ENCODE peak calls at places on chromosomes 11 and 22, in eight cellular contexts. E is mucosa of gallbladder; K is NCI-H2081; T is activated CD8-positive, alpha-beta T cell treated with anti-CD3 and anti-CD28 coated beads, Interleukin-2, amount 10 ng/mL, durations not matched to agents 7 days and 5 days; H is globus pallidus; D is activated naive CD4-positive, alpha-beta T cell treated with Interleukin-2 at 50 U/mL for 16 hours; Y is iPS DF 19.7; I is activated T-cell treated with anti-CD3 and anti-CD28 coated beads, Interleukin-2, amount 50 U/mL, for 4 hours. U is an unnamed sample.

GRCh38 chr11:74849525-74850391 is 99.1 kb downstream of the XRRA1 start:
- DNase-seq in E (no peak), K (no peak), T (no peak), H (no peak), D (no peak), Y (peak; percentile 73), I (no peak), U (no peak)

GRCh38 chr11:61041755-61042518 is 60.4 kb upstream of the CD5 start:
- DNase-seq in E (peak; percentile 72), K (peak; percentile 93), T (peak; percentile 94), H (no peak), D (peak; percentile 79), Y (no peak), I (peak; percentile 77), U (peak; percentile 80)

GRCh38 chr22:37419916-37420655 is 7.2 kb downstream of the ELFN2 start:
- DNase-seq in E (peak; percentile 20), K (no peak), T (peak; percentile 59), H (no peak), D (peak; percentile 21), Y (peak; percentile 35), I (no peak), U (no peak)

GRCh38 chr11:95359323-95359656 is 128.3 kb upstream of the SESN3 start:
- DNase-seq in E (no peak), K (no peak), T (no peak), H (no peak), D (no peak), Y (no peak), I (no peak), U (no peak)

GRCh38 chr11:1931326-1931725 is 11.8 kb downstream of the TNNT3 start:
- DNase-seq in E (no peak), K (no peak), T (no peak), H (no peak), D (no peak), Y (no peak), I (no peak), U (no peak)

GRCh38 chr22:45254789-45255261 is 14.1 kb upstream of the KIAA0930 start:
- DNase-seq in E (no peak), K (no peak), T (no peak), H (no peak), D (peak; percentile 18), Y (no peak), I (no peak), U (no peak)

GRCh38 chr11:12005476-12005875 is 3.0 kb downstream of the DKK3 start:
- DNase-seq in E (no peak), K (no peak), T (no peak), H (no peak), D (no peak), Y (no peak), I (no peak), U (no peak)

GRCh38 chr11:26865703-26866102 is 128.2 kb upstream of the FIBIN start:
- DNase-seq in E (no peak), K (no peak), T (no peak), H (no peak), D (no peak), Y (no peak), I (no peak), U (no peak)

GRCh38 chr11:76244311-76245061 is 38.2 kb upstream of the WNT11 start:
- DNase-seq in E (no peak), K (no peak), T (no peak), H (no peak), D (no peak), Y (no peak), I (no peak), U (no peak)